ENCODE peak calls at places on chromosomes 13 and 19, in six cellular contexts. A is heart left ventricle, K is tibial artery, U is neural progenitor cell, L is brain microvascular endothelial cell, R is OCI-LY7. N is an unnamed sample.
A peak's percentile ranks its signal among the peaks of the same experiment; 100 is the strongest.

GRCh38 chr13:98632971-98633370 is 56.1 kb upstream of the STK24 start:
- DNase-seq in A (no peak), K (no peak), U (no peak), L (peak; percentile 27), R (no peak), N (peak; percentile 22)

GRCh38 chr19:7873304-7874079 is 698 bp downstream of the PRR36 start:
- DNase-seq in A (no peak), K (no peak), U (no peak), L (no peak), R (no peak), N (no peak)

GRCh38 chr19:38317104-38317612 is 1.4 kb upstream of the YIF1B start:
- DNase-seq in A (no peak), K (no peak), U (no peak), L (no peak), R (no peak), N (no peak)

GRCh38 chr13:111903143-111903542 is 163.8 kb upstream of the SOX1 start:
- DNase-seq in A (peak; percentile 1), K (no peak), U (no peak), L (no peak), R (no peak), N (no peak)

GRCh38 chr13:106104281-106104901 is 431.1 kb downstream of the EFNB2 start:
- DNase-seq in A (no peak), K (no peak), U (peak; percentile 20), L (peak; percentile 93), R (no peak), N (peak; percentile 81)

GRCh38 chr13:113441661-113442060 is 11.6 kb downstream of the ADPRHL1 start:
- DNase-seq in A (no peak), K (no peak), U (no peak), L (no peak), R (no peak), N (no peak)

GRCh38 chr19:46714523-46715106 is 2.3 kb downstream of the PRKD2 start:
- DNase-seq in A (no peak), K (no peak), U (no peak), L (no peak), R (peak; percentile 87), N (no peak)

GRCh38 chr19:45526143-45526542 is 18.9 kb downstream of the VASP start:
- DNase-seq in A (peak; percentile 76), K (peak; percentile 56), U (peak; percentile 89), L (peak; percentile 53), R (peak; percentile 28), N (peak; percentile 70)

GRCh38 chr19:15028490-15028889 is 20.8 kb upstream of the CASP14 start:
- DNase-seq in A (no peak), K (no peak), U (no peak), L (no peak), R (no peak), N (no peak)

GRCh38 chr13:43783820-43784219 is 3.0 kb downstream of the ENOX1 start:
- DNase-seq in A (no peak), K (no peak), U (peak; percentile 55), L (peak; percentile 69), R (no peak), N (no peak)

GRCh38 chr13:100630564-100630963 is 42.0 kb upstream of the GGACT start:
- DNase-seq in A (no peak), K (no peak), U (peak; percentile 78), L (no peak), R (no peak), N (no peak)

GRCh38 chr19:57465680-57466381 is 8.9 kb upstream of the VN1R1 start:
- DNase-seq in A (no peak), K (no peak), U (peak; percentile 32), L (no peak), R (peak; percentile 74), N (no peak)

GRCh38 chr13:40189885-40190655 is 476.4 kb downstream of the FOXO1 start:
- DNase-seq in A (no peak), K (no peak), U (peak; percentile 75), L (no peak), R (no peak), N (no peak)

GRCh38 chr13:46339035-46339666 is 47.9 kb downstream of the RUBCNL start:
- DNase-seq in A (peak; percentile 30), K (peak; percentile 67), U (no peak), L (peak; percentile 90), R (no peak), N (no peak)

GRCh38 chr13:106986033-106986484 is 418.1 kb upstream of the ARGLU1 start:
- DNase-seq in A (no peak), K (no peak), U (peak; percentile 2), L (peak; percentile 1), R (no peak), N (peak; percentile 66)

GRCh38 chr19:45913874-45914830 is at the start of gene NANOS2:
- DNase-seq in A (no peak), K (no peak), U (peak; percentile 84), L (no peak), R (peak; percentile 29), N (peak; percentile 69)

GRCh38 chr13:46495647-46496046 is 57.3 kb upstream of the LRCH1 start:
- DNase-seq in A (no peak), K (no peak), U (no peak), L (no peak), R (no peak), N (no peak)

GRCh38 chr13:111492341-111492945 is 172.0 kb downstream of the TEX29 start:
- DNase-seq in A (no peak), K (peak; percentile 17), U (no peak), L (no peak), R (no peak), N (no peak)

GRCh38 chr13:60013166-60013565 is 150.6 kb downstream of the DIAPH3 start:
- DNase-seq in A (no peak), K (no peak), U (peak; percentile 59), L (no peak), R (no peak), N (no peak)

GRCh38 chr19:18262917-18263316 is 11.3 kb downstream of the IQCN start:
- DNase-seq in A (no peak), K (no peak), U (no peak), L (peak; percentile 28), R (no peak), N (no peak)

GRCh38 chr19:18265611-18265981 is 8.7 kb downstream of the IQCN start:
- DNase-seq in A (no peak), K (no peak), U (no peak), L (no peak), R (peak; percentile 55), N (no peak)

GRCh38 chr19:18264956-18265610 is 9.2 kb downstream of the IQCN start:
- DNase-seq in A (no peak), K (no peak), U (no peak), L (no peak), R (no peak), N (no peak)

GRCh38 chr19:18263324-18264215 is 10.7 kb downstream of the IQCN start:
- DNase-seq in A (no peak), K (no peak), U (no peak), L (no peak), R (no peak), N (no peak)

DNA sequence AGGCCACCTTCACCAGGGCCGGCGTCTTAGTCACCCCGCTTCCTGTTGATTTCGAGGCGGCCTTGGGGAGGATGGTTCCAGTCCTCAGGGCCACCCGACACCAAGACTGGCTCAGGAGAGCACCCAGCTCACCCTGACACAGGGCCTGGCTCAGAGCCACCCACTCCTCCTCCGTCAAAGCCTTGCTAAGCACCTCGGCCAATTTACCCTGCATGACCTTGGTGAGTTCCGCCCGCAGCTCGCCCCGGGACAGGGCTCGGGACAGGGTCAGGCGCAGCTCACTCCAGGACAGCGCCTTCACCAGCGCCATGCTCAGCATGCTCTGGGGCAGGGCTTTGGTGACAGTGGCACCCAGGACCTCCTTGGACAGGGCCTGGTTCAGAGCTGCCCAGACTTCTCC is 9.8 kb downstream of the IQCN start:
- DNase-seq in A (no peak), K (no peak), U (no peak), L (no peak), R (no peak), N (no peak)
- TF ChIP-seq CTCF in A (no peak), K (no peak), U (no peak), L (no peak), R (no peak), N (no peak)

DNA sequence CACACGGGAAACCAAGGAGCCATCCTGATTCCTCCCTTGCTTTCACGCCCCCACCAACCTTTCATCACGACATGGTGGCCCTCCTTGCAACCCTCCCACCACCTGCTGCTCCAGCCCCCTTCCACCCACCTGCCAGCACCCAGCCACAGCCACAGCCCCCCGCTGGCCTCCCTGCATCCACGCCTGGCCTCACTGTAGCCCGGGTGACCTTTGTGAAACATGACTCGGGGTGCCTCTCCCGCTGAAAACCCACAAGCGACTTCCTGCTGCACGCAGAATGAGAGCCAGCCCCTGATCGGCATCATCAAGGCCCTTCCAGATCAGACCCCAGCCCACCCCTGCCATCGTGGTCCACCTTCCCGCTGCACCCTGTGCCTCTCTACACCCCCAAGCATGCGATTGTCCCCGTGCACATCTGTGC is 14.9 kb downstream of the POP4 start:
- DNase-seq in A (no peak), K (no peak), U (no peak), L (no peak), R (no peak), N (no peak)
- H3K4me3 ChIP-seq in A (no peak overlapping the region), K (no peak overlapping the region), U (no peak overlapping the region), L (no peak overlapping the region), R (no peak overlapping the region), N (no peak overlapping the region)

GRCh38 chr19:4671182-4671851 is 1.2 kb upstream of the MYDGF start:
- DNase-seq in A (peak; percentile 49), K (no peak), U (no peak), L (no peak), R (no peak), N (no peak)

GRCh38 chr19:4673216-4673615 is 3.1 kb upstream of the MYDGF start:
- DNase-seq in A (no peak), K (no peak), U (no peak), L (no peak), R (no peak), N (no peak)

GRCh38 chr19:4673726-4674125 is 3.6 kb upstream of the MYDGF start:
- DNase-seq in A (no peak), K (no peak), U (no peak), L (no peak), R (no peak), N (no peak)

GRCh38 chr19:4664642-4665041 is 5.5 kb downstream of the MYDGF start:
- DNase-seq in A (no peak), K (no peak), U (no peak), L (no peak), R (no peak), N (no peak)

DNA sequence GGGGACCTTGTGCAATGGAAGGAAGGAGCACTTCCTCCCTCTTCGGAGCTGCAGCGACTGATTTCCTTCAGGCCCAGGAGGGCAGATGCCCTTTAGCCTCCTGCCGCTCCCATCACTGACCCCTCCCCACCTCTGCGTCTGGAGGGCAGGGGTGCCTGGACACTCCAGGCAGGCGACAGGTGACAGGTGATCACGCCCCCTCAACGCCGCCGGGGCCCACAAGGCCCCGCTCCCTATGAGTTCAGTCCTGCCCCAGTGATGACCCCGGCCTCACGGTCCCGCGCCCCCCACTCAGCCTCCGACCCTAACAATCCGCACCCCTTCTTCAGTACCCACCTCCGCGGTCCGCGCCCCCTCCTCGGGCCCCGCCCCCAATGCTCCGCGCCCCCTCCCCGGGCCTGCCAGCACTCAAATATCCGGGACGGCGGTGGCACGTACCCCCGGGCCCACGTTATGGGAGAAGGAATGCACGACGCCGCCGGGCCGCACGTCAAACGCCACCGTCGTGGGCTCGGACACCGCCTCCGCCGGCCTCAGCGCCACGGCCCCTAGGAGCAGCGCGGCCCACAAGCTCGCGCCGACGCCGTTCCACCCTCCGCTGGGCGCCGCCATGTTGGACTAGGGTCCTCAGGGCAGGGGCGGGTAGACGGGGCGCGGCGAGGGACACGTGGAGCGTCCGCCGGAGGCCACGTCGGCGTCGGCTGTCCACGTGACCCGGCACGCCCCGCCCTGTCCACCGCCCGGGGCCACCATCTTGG is at the start of gene MYDGF:
- DNase-seq in A (peak; percentile 94), K (peak; percentile 88), U (peak; percentile 97), L (peak; percentile 75), R (peak; percentile 93), N (peak; percentile 97)
- H3K27ac ChIP-seq in A (peak within 1 kb of the TSS; percentile 83), K (peak within 1 kb of the TSS; percentile 80), U (peak within 1 kb of the TSS; percentile 49), L (peak within 1 kb of the TSS; percentile 80), R (peak within 1 kb of the TSS; percentile 29), N (peak within 1 kb of the TSS; percentile 89)

GRCh38 chr19:11587973-11588631 is 9.2 kb upstream of the ZNF627 start:
- DNase-seq in A (no peak), K (no peak), U (no peak), L (no peak), R (no peak), N (no peak)
- TF ChIP-seq CTCF in A (no peak), K (no peak), U (peak; percentile 2), L (no peak), R (peak; percentile 3), N (no peak)

N was measured in cardiac muscle cell.